ENCODE peak calls at places on chromosome 22, in six cellular contexts. U is islet precursor cell; P is stimulated activated naive CD4-positive, alpha-beta T cell; V is RPMI8226; F is Karpas-422; N is activated T-helper 1 cell treated with anti-CD3 and anti-CD28 coated beads, Interleukin-12 subunit alpha, Interleukin-12 subunit beta, Interleukin-2, Interleukin-4 antibody, amounts not matched to agents 30 ng/mL and 10 ng/mL and 1 ng/mL, durations not matched to agents 14 hours and 24 hours and 36 hours. G is an unnamed sample.

GRCh38 chr22:22060200-22061084 is 77.9 kb upstream of the TOP3B start:
- DNase-seq in U (peak), N (peak), P (no peak), V (peak), F (peak), G (peak)

GRCh38 chr22:19235874-19236273 is 55.6 kb downstream of the CLTCL1 start:
- DNase-seq in F (no peak), V (no peak), U (no peak), P (no peak), N (no peak), G (no peak)

GRCh38 chr22:42316988-42317387 is 46.5 kb upstream of the TCF20 start:
- DNase-seq in U (no peak), V (no peak), P (no peak), N (no peak), F (peak), G (peak)

GRCh38 chr22:20205964-20206708 is 55.3 kb upstream of the CCDC188 start:
- DNase-seq in N (peak), V (peak), U (peak), F (peak), P (peak), G (peak)

GRCh38 chr22:46860562-46860961 is 98.1 kb downstream of the TBC1D22A start:
- DNase-seq in N (no peak), P (no peak), V (no peak), F (no peak), U (no peak), G (no peak)

GRCh38 chr22:24810043-24810749 is 4.2 kb downstream of the SGSM1 start:
- DNase-seq in V (no peak), P (no peak), U (peak), N (no peak), F (no peak), G (no peak)

GRCh38 chr22:36087784-36088183 is 59.2 kb upstream of the RBFOX2 start:
- DNase-seq in U (no peak), F (no peak), N (no peak), V (no peak), P (no peak), G (no peak)

GRCh38 chr22:40065981-40066380 is 71.2 kb downstream of the FAM83F start:
- DNase-seq in V (no peak), U (no peak), N (no peak), F (no peak), P (no peak), G (no peak)

GRCh38 chr22:24416611-24417010 is 10.8 kb upstream of the ADORA2A start:
- DNase-seq in V (no peak), U (no peak), F (no peak), P (no peak), N (no peak), G (no peak)

GRCh38 chr22:35684270-35684700 is 33.4 kb upstream of the APOL5 start:
- DNase-seq in P (no peak), N (no peak), V (no peak), U (no peak), F (peak), G (no peak)

GRCh38 chr22:42683599-42684283 is 34.5 kb upstream of the CYB5R3 start:
- DNase-seq in N (no peak), F (no peak), P (no peak), U (no peak), V (no peak), G (no peak)

GRCh38 chr22:30968015-30968923 is at the start of gene MORC2:
- DNase-seq in N (no peak), V (peak), P (no peak), U (peak), F (no peak), G (no peak)

GRCh38 chr22:22047266-22047665 is 64.7 kb upstream of the TOP3B start:
- DNase-seq in U (no peak), P (no peak), N (no peak), V (no peak), F (peak), G (no peak)

GRCh38 chr22:35766654-35767580 is 49.2 kb downstream of the APOL5 start:
- DNase-seq in F (no peak), P (no peak), N (no peak), U (no peak), V (no peak), G (no peak)

GRCh38 chr22:32542332-32543019 is 67.9 kb downstream of the FBXO7 start:
- DNase-seq in P (no peak), N (no peak), F (no peak), V (no peak), U (no peak), G (no peak)

GRCh38 chr22:22840778-22841177 is 46.8 kb upstream of the IGLL5 start:
- DNase-seq in F (peak), N (no peak), P (no peak), V (no peak), U (no peak), G (no peak)

G was measured in immature natural killer cell.